ENCODE peak calls at places on chromosomes 13 and 19, in eight cellular contexts. One of them, this sample, is unnamed.

GRCh38 chr13:30739646-30740642 is 4.6 kb downstream of the ALOX5AP start:
- DNase-seq in ureter: no peak
- DNase-seq in EH: peak
- DNase-seq in Right ventricle myocardium superior: no peak
- DNase-seq in HS-5: no peak
- DNase-seq in CD4-positive, alpha-beta T cell: peak
- DNase-seq in astrocyte: peak
- DNase-seq in CD8-positive, alpha-beta memory T cell: peak
- DNase-seq in this sample: no peak

GRCh38 chr19:38394488-38394887 is 6.0 kb downstream of the SPRED3 start:
- DNase-seq in CD4-positive, alpha-beta T cell: peak
- DNase-seq in ureter: no peak
- DNase-seq in HS-5: no peak
- DNase-seq in CD8-positive, alpha-beta memory T cell: peak
- DNase-seq in astrocyte: no peak
- DNase-seq in EH: no peak
- DNase-seq in Right ventricle myocardium superior: no peak
- DNase-seq in this sample: no peak

GRCh38 chr19:38004505-38005223 is 97.7 kb downstream of the SIPA1L3 start:
- DNase-seq in EH: peak
- DNase-seq in Right ventricle myocardium superior: peak
- DNase-seq in ureter: peak
- DNase-seq in CD4-positive, alpha-beta T cell: no peak
- DNase-seq in HS-5: peak
- DNase-seq in astrocyte: peak
- DNase-seq in CD8-positive, alpha-beta memory T cell: no peak
- DNase-seq in this sample: peak

GRCh38 chr19:18046066-18046718 is 38.2 kb downstream of the ARRDC2 start:
- DNase-seq in ureter: peak
- DNase-seq in CD8-positive, alpha-beta memory T cell: no peak
- DNase-seq in astrocyte: peak
- DNase-seq in Right ventricle myocardium superior: no peak
- DNase-seq in EH: peak
- DNase-seq in CD4-positive, alpha-beta T cell: no peak
- DNase-seq in HS-5: peak
- DNase-seq in this sample: peak

GRCh38 chr13:100637380-100637779 is 37.2 kb downstream of the TMTC4 start:
- DNase-seq in CD4-positive, alpha-beta T cell: no peak
- DNase-seq in astrocyte: no peak
- DNase-seq in Right ventricle myocardium superior: no peak
- DNase-seq in HS-5: no peak
- DNase-seq in CD8-positive, alpha-beta memory T cell: no peak
- DNase-seq in ureter: no peak
- DNase-seq in EH: no peak
- DNase-seq in this sample: no peak

GRCh38 chr19:14337510-14337909 is 43.7 kb upstream of the ADGRE5 start:
- DNase-seq in CD8-positive, alpha-beta memory T cell: peak
- DNase-seq in astrocyte: no peak
- DNase-seq in Right ventricle myocardium superior: peak
- DNase-seq in CD4-positive, alpha-beta T cell: no peak
- DNase-seq in HS-5: no peak
- DNase-seq in ureter: no peak
- DNase-seq in EH: peak
- DNase-seq in this sample: no peak

GRCh38 chr19:4357095-4357797 is 13.9 kb downstream of the MPND start:
- DNase-seq in HS-5: no peak
- DNase-seq in CD8-positive, alpha-beta memory T cell: no peak
- DNase-seq in CD4-positive, alpha-beta T cell: no peak
- DNase-seq in astrocyte: no peak
- DNase-seq in EH: no peak
- DNase-seq in Right ventricle myocardium superior: no peak
- DNase-seq in ureter: no peak
- DNase-seq in this sample: no peak

GRCh38 chr13:95191821-95192220 is 109.4 kb downstream of the ABCC4 start:
- DNase-seq in CD8-positive, alpha-beta memory T cell: peak
- DNase-seq in HS-5: peak
- DNase-seq in astrocyte: peak
- DNase-seq in ureter: peak
- DNase-seq in CD4-positive, alpha-beta T cell: peak
- DNase-seq in EH: peak
- DNase-seq in Right ventricle myocardium superior: peak
- DNase-seq in this sample: peak

This sample was measured in right atrium auricular region.